ENCODE peak calls at places on chromosome 10, in eight cellular contexts. N, B, Z, O, F, L, Q and U are unnamed samples.
A peak's percentile ranks its signal among the peaks of the same experiment; 100 is the strongest.

GRCh38 chr10:77919713-77920108 is 6.8 kb downstream of the DLG5 start:
- DNase-seq in Q (no peak), O (no peak), L (peak; percentile 69), F (peak; percentile 79), N (no peak), Z (peak; percentile 74), B (no peak), U (no peak)

GRCh38 chr10:47253651-47254375 is 46.2 kb upstream of the GDF10 start:
- DNase-seq in B (no peak), L (peak; percentile 81), F (no peak), O (no peak), Z (peak; percentile 84), N (no peak), Q (peak; percentile 84), U (no peak)

GRCh38 chr10:58756126-58756525 is 243.5 kb downstream of the BICC1 start:
- DNase-seq in Q (no peak), F (no peak), Z (peak; percentile 64), L (peak; percentile 45), N (no peak), O (no peak), B (no peak), U (no peak)

GRCh38 chr10:129365767-129366400 is 101.2 kb upstream of the MGMT start:
- DNase-seq in O (no peak), F (no peak), L (no peak), Q (no peak), N (peak; percentile 59), B (no peak), Z (no peak), U (no peak)

GRCh38 chr10:12717981-12718707 is 283.4 kb downstream of the CCDC3 start:
- DNase-seq in O (no peak), B (no peak), N (no peak), L (no peak), F (peak; percentile 49), Q (no peak), Z (no peak), U (no peak)

GRCh38 chr10:125377368-125377767 is 217.0 kb upstream of the CTBP2 start:
- DNase-seq in F (no peak), B (no peak), O (no peak), Q (no peak), L (no peak), Z (peak; percentile 24), N (no peak), U (no peak)

GRCh38 chr10:117762819-117763172 is 220.2 kb downstream of the EMX2 start:
- DNase-seq in Q (no peak), F (no peak), B (no peak), N (no peak), L (no peak), O (no peak), Z (peak; percentile 16), U (no peak)

GRCh38 chr10:59090804-59091203 is 85.6 kb upstream of the PHYHIPL start:
- DNase-seq in B (no peak), Q (no peak), N (no peak), F (no peak), O (no peak), Z (no peak), L (no peak), U (no peak)

GRCh38 chr10:75640803-75641202 is 209.4 kb downstream of the LRMDA start:
- DNase-seq in L (no peak), N (no peak), F (no peak), Z (no peak), O (no peak), Q (no peak), B (no peak), U (no peak)

GRCh38 chr10:16832351-16833080 is 15.3 kb upstream of the RSU1 start:
- DNase-seq in O (peak; percentile 52), N (no peak), F (no peak), Q (peak; percentile 81), L (peak; percentile 69), B (no peak), Z (peak; percentile 74), U (peak; percentile 41)

GRCh38 chr10:77911535-77912123 is 14.9 kb downstream of the DLG5 start:
- DNase-seq in B (no peak), Q (no peak), L (peak; percentile 40), Z (no peak), O (no peak), N (no peak), F (no peak), U (no peak)

GRCh38 chr10:109737626-109738025 is 185.7 kb downstream of the XPNPEP1 start:
- DNase-seq in F (no peak), O (no peak), Z (no peak), L (no peak), Q (no peak), B (no peak), N (no peak), U (no peak)

GRCh38 chr10:69474688-69475432 is 23.6 kb downstream of the TSPAN15 start:
- DNase-seq in F (no peak), O (no peak), Z (peak; percentile 91), Q (peak; percentile 71), L (peak; percentile 66), B (no peak), N (no peak), U (no peak)

GRCh38 chr10:123974406-123974805 is 82.8 kb upstream of the CPXM2 start:
- DNase-seq in Q (no peak), O (no peak), F (no peak), L (no peak), B (no peak), N (no peak), Z (no peak), U (no peak)

GRCh38 chr10:124565565-124566221 is 104.1 kb downstream of the LHPP start:
- DNase-seq in L (peak; percentile 56), N (peak; percentile 87), Z (no peak), O (no peak), F (no peak), Q (peak; percentile 63), B (peak; percentile 15), U (peak; percentile 90)

GRCh38 chr10:127157506-127158205 is 38.7 kb downstream of the INSYN2A start:
- DNase-seq in Z (peak; percentile 30), O (no peak), F (no peak), Q (no peak), L (peak; percentile 27), B (peak; percentile 7), N (no peak), U (no peak)

GRCh38 chr10:62732841-62733653 is 71.5 kb upstream of the ADO start:
- DNase-seq in F (no peak), Q (no peak), B (no peak), O (no peak), N (no peak), L (no peak), Z (peak; percentile 52), U (no peak)

GRCh38 chr10:102596506-102596971 is 47.7 kb upstream of the TRIM8 start:
- DNase-seq in Q (peak; percentile 65), L (peak; percentile 61), F (peak; percentile 80), N (peak; percentile 81), O (peak; percentile 49), B (peak; percentile 22), Z (peak; percentile 74), U (peak; percentile 57)

GRCh38 chr10:516766-517165 is 172.7 kb downstream of the DIP2C start:
- DNase-seq in O (no peak), Z (no peak), L (no peak), Q (peak; percentile 48), B (no peak), F (no peak), N (no peak), U (no peak)

GRCh38 chr10:87845624-87846377 is 17.5 kb downstream of the KLLN start:
- DNase-seq in F (no peak), N (no peak), Z (no peak), O (no peak), Q (no peak), B (no peak), L (peak; percentile 23), U (no peak)

GRCh38 chr10:7529638-7530037 is 118.8 kb upstream of the SFMBT2 start:
- DNase-seq in N (peak; percentile 59), Q (no peak), L (no peak), Z (no peak), O (peak; percentile 49), B (no peak), F (no peak), U (no peak)

GRCh38 chr10:70942725-70943124 is 54.4 kb upstream of the PCBD1 start:
- DNase-seq in F (no peak), B (no peak), L (no peak), O (no peak), N (no peak), Z (no peak), Q (no peak), U (no peak)

GRCh38 chr10:68423522-68423921 is 16.4 kb upstream of the RUFY2 start:
- DNase-seq in Z (no peak), N (no peak), O (no peak), B (no peak), L (no peak), Q (no peak), F (no peak), U (no peak)